ENCODE peak calls at places on chromosomes 16 and 17, in six cellular contexts. T, U, A, F, W and C are unnamed samples. For H3K27me3, the result is how much of the 10 kb centered on the place peaks cover.

GRCh38 chr16:86214326-86215232 is 295.7 kb upstream of the FOXF1 start:
- DNase-seq in W (peak), F (no peak), U (peak), T (no peak), A (no peak), C (no peak)

GRCh38 chr16:86302710-86303109 is 207.6 kb upstream of the FOXF1 start:
- DNase-seq in W (no peak), F (no peak), U (no peak), A (no peak), T (no peak), C (no peak)

GRCh38 chr16:49485663-49486062 is 112.1 kb downstream of the C16orf78 start:
- DNase-seq in W (no peak), A (no peak), F (no peak), U (no peak), T (no peak), C (no peak)

GRCh38 chr17:15262291-15263205 is 2.6 kb downstream of the PMP22 start:
- DNase-seq in U (peak), F (no peak), A (no peak), W (peak), T (peak), C (peak)

GRCh38 chr17:14197582-14197981 is 39.1 kb downstream of the CDRT15 start:
- DNase-seq in W (no peak), U (no peak), T (no peak), A (peak), F (no peak), C (no peak)

GRCh38 chr17:46072998-46073397 is 73.9 kb downstream of the STH start:
- DNase-seq in T (no peak), W (peak), U (no peak), A (no peak), F (no peak), C (no peak)

GRCh38 chr16:78962457-78962929 is 638.0 kb downstream of the MAF start:
- DNase-seq in U (no peak), W (no peak), T (no peak), F (no peak), A (no peak), C (peak)

GRCh38 chr17:21512307-21513011 is 136.3 kb downstream of the KCNJ12 start:
- DNase-seq in F (no peak), W (no peak), A (peak), U (no peak), T (no peak), C (no peak)

GRCh38 chr16:51648521-51648920 is 497.5 kb upstream of the SALL1 start:
- DNase-seq in F (no peak), U (no peak), W (peak), T (no peak), A (no peak), C (no peak)

GRCh38 chr16:54283735-54284318 is 2.8 kb downstream of the IRX3 start:
- DNase-seq in W (no peak), T (no peak), A (no peak), U (no peak), F (no peak), C (no peak)
- H3K27me3 ChIP-seq in W (half or more), T (under half), A (under half), U (half or more), F (under half), C (under half)

DNA sequence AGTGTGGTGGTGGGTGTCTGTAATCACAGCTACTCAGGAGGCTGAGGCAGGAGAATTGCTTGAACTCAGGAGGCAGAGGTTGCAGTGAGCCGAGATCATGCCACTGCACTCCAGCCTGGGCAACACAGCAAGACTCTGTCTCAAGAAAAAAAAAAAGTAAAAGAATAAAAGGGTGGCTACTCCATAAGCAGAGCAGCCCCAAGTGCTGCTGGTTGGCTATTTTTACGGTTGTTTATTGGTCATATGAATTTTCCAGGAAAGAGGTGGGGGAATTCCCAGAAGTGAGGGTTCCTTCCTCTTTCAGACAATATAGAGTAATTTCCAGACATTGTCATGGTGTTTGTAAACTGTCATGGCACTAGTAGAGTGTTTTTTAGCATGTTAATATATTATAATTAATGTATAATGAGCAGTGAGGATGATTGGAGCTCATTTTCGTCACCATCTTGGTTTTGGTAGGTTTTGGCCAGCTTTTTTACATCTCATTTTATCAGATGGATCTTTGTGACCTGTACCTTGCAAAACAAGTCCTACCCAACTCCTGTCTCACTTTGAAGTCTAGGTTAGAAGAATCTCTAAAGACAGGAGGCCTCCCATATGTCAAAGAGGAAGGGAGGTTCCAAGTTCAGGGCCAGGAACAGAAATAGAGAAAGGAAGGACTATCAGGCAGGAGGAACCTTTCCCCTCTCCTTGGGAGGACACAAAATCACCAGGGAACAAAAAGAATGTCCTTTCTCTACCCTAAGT is 39.1 kb downstream of the HOXB1 start:
- DNase-seq in W (no peak), A (no peak), T (no peak), U (no peak), F (no peak), C (no peak)
- H3K27me3 ChIP-seq in W (under half), A (under half), T (under half), U (under half), F (under half), C (under half)

GRCh38 chr17:5758651-5759050 is 174.3 kb upstream of the NLRP1 start:
- DNase-seq in F (peak), U (no peak), A (no peak), T (no peak), W (peak), C (peak)

GRCh38 chr17:5757306-5757907 is 173.1 kb upstream of the NLRP1 start:
- DNase-seq in F (no peak), A (no peak), W (no peak), U (no peak), T (no peak), C (no peak)

GRCh38 chr17:5763595-5763994 is 179.3 kb upstream of the NLRP1 start:
- DNase-seq in W (no peak), F (no peak), A (no peak), T (no peak), U (no peak), C (no peak)

GRCh38 chr17:5759501-5759925 is 175.2 kb upstream of the NLRP1 start:
- DNase-seq in W (no peak), A (no peak), U (no peak), T (no peak), F (no peak), C (no peak)

DNA sequence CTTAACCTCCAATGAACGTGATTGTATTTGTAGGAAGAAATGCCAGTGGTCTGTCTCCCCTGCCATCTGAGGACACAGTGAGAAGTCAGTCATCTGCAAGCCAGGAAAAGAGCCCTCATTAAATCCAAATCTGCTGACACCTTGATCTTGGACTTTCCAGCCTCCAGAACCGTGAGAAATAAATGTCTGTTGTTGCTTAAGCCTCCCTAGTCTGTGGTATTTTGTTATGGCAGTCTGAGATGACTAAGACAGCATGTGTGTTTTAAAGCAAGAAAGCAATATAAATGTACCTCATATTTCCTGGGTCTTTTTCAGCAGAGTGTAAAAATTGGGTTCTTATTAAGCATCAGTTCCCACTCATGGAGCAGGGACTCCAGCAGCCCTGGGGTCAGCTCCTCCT is 177.9 kb upstream of the NLRP1 start:
- DNase-seq in U (no peak), W (no peak), T (no peak), F (no peak), A (no peak), C (no peak)
- H3K27me3 ChIP-seq in U (under half), W (under half), T (under half), F (under half), A (under half), C (under half)

DNA sequence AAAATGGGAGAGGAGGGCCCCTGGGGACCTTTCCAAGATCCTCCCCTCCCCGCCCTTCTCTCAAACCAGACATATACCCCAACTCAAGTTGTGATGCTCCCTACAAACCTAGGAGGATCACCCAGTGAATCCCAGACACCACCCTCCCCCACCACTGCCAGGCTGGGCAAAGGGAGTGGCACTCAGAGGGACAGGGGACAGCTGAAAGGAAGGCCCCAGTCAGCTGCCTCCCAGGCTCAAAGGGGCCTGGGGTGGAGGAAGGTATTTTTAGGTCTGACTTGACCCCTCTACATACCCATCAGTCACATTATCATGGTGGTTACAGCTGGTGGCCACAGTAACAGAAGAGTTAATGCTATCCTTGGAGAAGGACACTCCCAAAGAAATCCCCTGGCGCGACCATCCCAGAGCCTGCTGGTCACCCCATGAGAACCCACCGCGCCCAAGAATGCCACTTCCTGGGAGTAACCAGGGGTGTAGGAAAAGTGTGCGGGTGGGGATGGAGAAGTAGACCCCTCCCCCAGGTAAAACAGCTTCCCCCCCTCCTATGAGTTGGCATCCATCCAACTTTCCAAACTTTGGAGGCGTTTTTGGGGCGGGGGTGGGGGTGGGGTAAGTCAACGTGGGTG is 1.2 kb downstream of the CACNB1 start:
- DNase-seq in T (no peak), F (peak), A (no peak), U (no peak), W (no peak), C (no peak)
- H3K27me3 ChIP-seq in T (under half), F (under half), A (under half), U (under half), W (under half), C (under half)

GRCh38 chr17:60154616-60155426 is 5.0 kb downstream of the CA4 start:
- DNase-seq in F (no peak), U (peak), T (no peak), A (no peak), W (peak), C (no peak)
- H3K27me3 ChIP-seq in F (under half), U (under half), T (under half), A (under half), W (under half), C (under half)

DNA sequence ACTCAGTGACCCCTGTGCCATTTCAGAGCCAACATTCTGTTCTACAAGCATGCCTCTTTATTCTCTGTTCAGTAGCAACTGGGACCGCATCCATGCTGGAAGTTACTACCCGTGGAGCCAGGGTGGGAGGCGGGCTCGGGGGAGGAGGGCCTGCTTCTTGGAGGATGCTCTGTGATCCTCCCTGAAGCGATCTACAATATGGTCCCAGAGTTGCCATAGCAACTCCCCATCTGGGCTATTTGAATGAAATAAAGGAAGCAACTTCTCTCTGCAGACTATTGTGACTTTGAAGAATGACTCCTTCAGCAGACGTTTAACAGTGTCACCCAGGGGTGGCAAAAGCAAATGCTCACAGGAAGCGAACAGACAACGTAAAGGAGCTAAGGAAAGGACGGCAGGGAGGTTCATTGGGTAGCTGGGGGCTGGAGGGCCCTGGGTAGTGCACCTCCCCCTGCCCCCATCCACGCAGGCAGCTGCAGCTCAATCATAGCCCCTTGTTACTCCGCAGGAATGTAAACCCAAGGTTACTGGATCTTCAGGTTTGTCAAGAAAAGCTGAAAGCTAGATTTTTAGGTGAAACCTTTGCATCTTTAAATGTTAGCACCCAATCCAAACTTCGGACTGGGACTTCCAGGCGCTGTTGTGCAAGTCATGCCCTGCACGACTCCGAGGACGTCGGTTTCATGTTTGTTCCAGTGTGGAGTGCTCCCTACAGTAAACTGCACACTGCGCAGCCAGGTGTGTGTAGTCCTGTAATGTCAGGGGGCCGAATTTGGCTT is 51.1 kb upstream of the MEAK7 start:
- DNase-seq in W (no peak), F (no peak), A (no peak), U (no peak), T (no peak), C (no peak)
- H3K27me3 ChIP-seq in W (under half), F (under half), A (under half), U (under half), T (under half), C (under half)

GRCh38 chr17:48409607-48410006 is 20.4 kb downstream of the SKAP1 start:
- DNase-seq in F (no peak), T (no peak), W (no peak), A (no peak), U (no peak), C (no peak)

GRCh38 chr17:48416971-48417370 is 13.0 kb downstream of the SKAP1 start:
- DNase-seq in T (no peak), F (peak), U (no peak), A (no peak), W (no peak), C (no peak)

GRCh38 chr17:48412841-48413240 is 17.2 kb downstream of the SKAP1 start:
- DNase-seq in U (no peak), T (no peak), W (no peak), F (no peak), A (no peak), C (no peak)

DNA sequence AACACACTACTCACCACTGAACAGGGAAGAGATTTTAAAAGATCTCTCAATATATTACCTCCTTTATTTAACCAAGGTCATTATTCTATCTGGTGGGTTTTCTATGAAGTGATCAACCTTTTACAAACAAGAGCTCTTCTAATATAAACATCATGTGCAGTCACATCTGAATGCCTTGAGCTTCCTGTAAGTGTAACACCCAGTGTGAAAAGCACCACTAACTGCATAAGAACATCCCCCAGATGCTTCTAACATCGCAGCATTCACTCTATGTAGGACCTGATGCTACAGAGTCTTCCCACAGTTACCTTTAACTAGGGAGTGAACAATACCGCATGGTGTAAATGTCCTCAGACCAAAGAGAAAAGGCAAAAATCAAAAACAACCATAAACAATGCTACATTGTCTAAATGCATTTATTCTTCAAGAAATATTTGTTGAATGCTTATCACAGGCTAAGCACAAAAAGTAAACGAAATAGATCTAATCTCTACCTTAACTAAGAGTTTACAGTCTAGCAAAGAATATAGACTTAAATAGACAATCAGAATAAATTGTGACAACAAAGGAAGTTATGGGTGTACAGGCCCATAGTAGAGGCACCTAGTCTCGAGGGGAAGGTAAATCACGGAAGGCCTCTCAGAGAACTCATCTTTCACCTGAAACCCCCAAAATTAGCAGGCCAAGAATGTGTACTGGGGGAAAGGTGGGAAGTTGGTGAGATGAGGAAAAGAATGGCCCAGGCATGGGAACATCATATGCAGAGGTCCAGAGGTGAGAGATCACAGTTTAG is 16.2 kb downstream of the SKAP1 start:
- DNase-seq in T (no peak), U (no peak), W (no peak), F (no peak), A (no peak), C (no peak)
- H3K27me3 ChIP-seq in T (under half), U (under half), W (under half), F (under half), A (under half), C (under half)

DNA sequence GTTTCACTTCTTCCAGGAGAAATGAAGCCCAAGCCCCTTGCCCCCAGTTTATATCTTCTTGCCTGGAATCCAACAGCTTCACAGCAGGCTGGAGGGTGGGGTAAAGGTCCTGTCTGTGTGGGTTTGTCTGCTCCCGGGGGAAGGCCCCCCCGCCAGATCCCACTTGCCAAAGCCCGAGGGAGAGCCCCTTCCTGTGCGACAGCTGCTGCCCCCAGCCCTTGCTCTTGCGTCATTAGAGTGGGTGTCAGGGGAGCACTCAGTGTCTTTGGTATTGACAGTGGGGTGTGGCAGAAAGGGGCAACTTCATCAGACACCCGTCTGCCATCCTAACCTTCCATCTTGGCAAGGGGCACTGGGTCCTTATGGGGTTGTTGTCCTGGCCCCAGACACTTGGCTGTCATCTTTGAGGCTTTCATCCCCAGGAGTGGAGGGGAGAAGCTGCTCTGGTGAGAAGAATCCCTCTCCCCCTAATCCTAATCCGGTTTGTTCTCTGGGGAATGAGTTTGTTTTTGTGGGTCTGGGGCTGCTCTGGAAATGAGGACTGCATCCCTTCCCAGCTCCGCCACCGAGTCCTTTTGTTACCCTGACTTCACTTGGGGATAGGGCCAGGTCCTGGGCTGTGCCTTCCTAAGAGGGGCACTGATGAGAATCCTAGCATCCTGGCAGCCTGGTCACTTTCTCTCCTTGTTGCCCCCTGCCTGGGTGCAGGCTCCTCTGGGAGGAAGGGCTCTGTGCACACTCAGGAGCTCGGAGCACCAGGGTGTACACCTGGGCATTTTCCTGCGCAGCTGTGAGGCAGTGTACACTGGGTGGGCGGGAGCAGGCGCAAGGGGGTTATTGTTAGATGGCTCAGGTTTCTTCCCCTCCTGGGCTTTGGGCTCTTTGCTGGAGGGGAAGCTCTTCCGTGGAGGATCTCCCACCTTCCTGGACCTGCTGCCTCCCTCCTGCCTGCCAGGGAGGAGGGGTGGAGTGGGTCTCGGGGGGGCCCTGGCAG is 21.1 kb downstream of the GJD3 start:
- DNase-seq in A (no peak), T (no peak), F (no peak), U (peak), W (no peak), C (no peak)
- H3K27me3 ChIP-seq in A (under half), T (under half), F (under half), U (under half), W (under half), C (under half)

GRCh38 chr17:47713980-47714689 is 18.9 kb upstream of the TBX21 start:
- DNase-seq in A (no peak), F (peak), W (no peak), T (no peak), U (no peak), C (no peak)
- H3K27me3 ChIP-seq in A (under half), F (under half), W (under half), T (under half), U (under half), C (under half)